ENCODE peak calls at places on chromosomes 3 and 15, in five cellular contexts. W is HepG2, R is K562, B is GM12878, E is HCT116. Q is an unnamed sample.
A peak's percentile ranks its signal among the peaks of the same experiment; 100 is the strongest.

GRCh38 chr15:68271854-68272471 is 5.6 kb upstream of the FEM1B start:
- DNase-seq in E (peak; percentile 80), B (no peak), W (peak; percentile 63), R (no peak), Q (no peak)

GRCh38 chr3:18739098-18739431 is 313.9 kb upstream of the SATB1 start:
- DNase-seq in B (no peak), E (no peak), R (no peak), W (no peak), Q (no peak)

GRCh38 chr15:36737430-36737891 is 158.0 kb downstream of the CDIN1 start:
- DNase-seq in R (no peak), E (no peak), B (no peak), W (no peak), Q (no peak)

GRCh38 chr3:13173186-13173585 is 100.0 kb upstream of the IQSEC1 start:
- DNase-seq in R (no peak), B (no peak), E (no peak), W (no peak), Q (no peak)

GRCh38 chr15:96321422-96322391 is 8.8 kb upstream of the NR2F2 start:
- DNase-seq in E (no peak), R (no peak), B (no peak), W (no peak), Q (no peak)

GRCh38 chr3:117873236-117873635 is 1161.4 kb downstream of the IGSF11 start:
- DNase-seq in B (no peak), W (no peak), R (no peak), E (no peak), Q (no peak)

GRCh38 chr3:58469096-58469495 is 22.8 kb upstream of the KCTD6 start:
- DNase-seq in R (no peak), B (no peak), W (no peak), E (no peak), Q (no peak)

GRCh38 chr3:48770187-48770502 is 53.1 kb upstream of the IP6K2 start:
- DNase-seq in B (no peak), E (no peak), R (no peak), W (no peak), Q (peak; percentile 36)

GRCh38 chr3:149004622-149005021 is 13.3 kb downstream of the GYG1 start:
- DNase-seq in B (no peak), E (no peak), R (no peak), W (no peak), Q (no peak)

GRCh38 chr3:31064021-31064420 is 169.6 kb upstream of the GADL1 start:
- DNase-seq in B (no peak), W (no peak), E (no peak), R (no peak), Q (no peak)

GRCh38 chr3:100697723-100698285 is 11.5 kb upstream of the TFG start:
- DNase-seq in W (no peak), B (no peak), R (no peak), E (no peak), Q (no peak)

GRCh38 chr3:157086053-157086761 is 73.7 kb downstream of the CCNL1 start:
- DNase-seq in E (no peak), R (no peak), B (no peak), W (no peak), Q (no peak)
- H3K4me1 ChIP-seq in E (peaks cover 22% of the 10 kb centered on the region), R (peaks cover 30% of the 10 kb centered on the region), B (peaks cover 40% of the 10 kb centered on the region), W (peaks cover 44% of the 10 kb centered on the region), Q (peaks cover 7% of the 10 kb centered on the region)

GRCh38 chr3:181561130-181561529 is 150.6 kb upstream of the SOX2 start:
- DNase-seq in W (no peak), E (no peak), B (no peak), R (no peak), Q (no peak)

GRCh38 chr3:181554233-181554765 is 157.4 kb upstream of the SOX2 start:
- DNase-seq in B (no peak), R (no peak), W (no peak), E (no peak), Q (no peak)

GRCh38 chr3:181558870-181559269 is 152.9 kb upstream of the SOX2 start:
- DNase-seq in R (no peak), B (no peak), E (no peak), W (no peak), Q (no peak)

GRCh38 chr3:181561605-181562031 is 150.1 kb upstream of the SOX2 start:
- DNase-seq in R (no peak), W (no peak), E (no peak), B (no peak), Q (no peak)

DNA sequence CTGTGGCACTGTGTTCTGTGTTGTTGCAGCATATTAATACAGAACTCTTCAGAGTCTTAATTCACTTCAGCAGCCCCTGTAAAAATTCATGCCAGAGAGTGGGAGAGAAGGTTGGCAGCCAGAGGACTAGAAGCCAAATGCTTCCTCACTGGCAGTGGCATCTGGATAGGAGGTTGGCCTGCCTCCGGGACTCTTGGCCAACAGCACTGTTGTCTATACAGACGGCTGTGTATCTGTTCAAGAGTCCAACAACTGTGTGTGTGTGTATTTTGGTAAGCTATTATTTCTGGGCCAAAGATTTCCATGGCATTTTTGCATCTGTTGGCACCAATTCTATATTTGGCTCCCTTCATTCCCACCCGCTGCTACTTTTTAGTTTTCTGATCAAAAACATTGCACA is 156.0 kb upstream of the SOX2 start:
- DNase-seq in B (no peak), R (no peak), W (no peak), E (no peak), Q (no peak)
- TF ChIP-seq ZNF274 in B (no peak), R (no peak), W (no peak), E (no peak), Q (no peak)

GRCh38 chr3:65583203-65583602 is 455.5 kb downstream of the MAGI1 start:
- DNase-seq in B (no peak), R (no peak), W (no peak), E (no peak), Q (no peak)
- H3K4me1 ChIP-seq in B (no peaks in the 10 kb centered on the region), R (peaks cover 10% of the 10 kb centered on the region), W (peaks cover 27% of the 10 kb centered on the region), E (no peaks in the 10 kb centered on the region), Q (no peaks in the 10 kb centered on the region)

GRCh38 chr3:127454968-127455367 is 135.6 kb downstream of the TPRA1 start:
- DNase-seq in W (no peak), E (no peak), R (no peak), B (no peak), Q (no peak)

GRCh38 chr3:127457094-127457475 is 133.4 kb downstream of the TPRA1 start:
- DNase-seq in E (no peak), R (no peak), B (no peak), W (no peak), Q (no peak)

GRCh38 chr3:127455541-127456450 is 134.7 kb downstream of the TPRA1 start:
- DNase-seq in B (no peak), R (peak; percentile 81), W (peak; percentile 41), E (peak; percentile 34), Q (peak; percentile 81)

GRCh38 chr3:127457746-127458145 is 132.8 kb downstream of the TPRA1 start:
- DNase-seq in R (no peak), W (no peak), B (no peak), E (no peak), Q (no peak)

DNA sequence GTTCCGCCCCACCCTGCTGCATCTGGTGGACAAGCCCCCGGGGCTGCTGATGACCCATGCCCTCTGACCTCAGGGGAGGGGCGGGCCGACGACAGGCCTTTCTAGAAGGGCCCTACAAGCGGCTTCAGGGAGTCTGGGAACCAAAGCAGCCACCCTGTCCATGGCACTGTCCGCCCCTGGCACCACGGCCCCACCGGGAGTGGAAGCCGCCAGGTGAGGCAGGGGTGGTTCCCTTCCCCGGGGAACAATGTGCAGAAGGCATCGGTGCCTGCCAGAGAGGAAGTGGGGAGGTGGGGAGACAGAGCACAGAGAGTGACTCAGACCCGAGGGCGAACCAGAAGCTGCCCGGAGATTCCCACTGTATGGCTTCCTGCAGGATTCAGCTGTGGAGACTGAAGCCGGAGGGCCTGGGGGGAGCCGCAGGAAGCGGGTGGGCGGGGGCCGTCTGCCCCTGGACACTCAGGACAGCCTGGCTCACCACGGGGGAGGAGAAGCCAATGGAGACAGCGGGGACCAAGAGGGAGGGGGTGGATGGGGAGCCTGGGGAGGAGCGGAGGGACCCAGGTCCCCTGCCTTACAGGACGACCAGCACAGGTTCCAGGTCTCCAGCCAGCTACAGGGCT is 134.0 kb downstream of the TPRA1 start:
- DNase-seq in E (no peak), W (no peak), B (no peak), R (no peak), Q (no peak)
- TF ChIP-seq ZNF274 in E (no peak), W (no peak), B (no peak), R (no peak), Q (no peak)

DNA sequence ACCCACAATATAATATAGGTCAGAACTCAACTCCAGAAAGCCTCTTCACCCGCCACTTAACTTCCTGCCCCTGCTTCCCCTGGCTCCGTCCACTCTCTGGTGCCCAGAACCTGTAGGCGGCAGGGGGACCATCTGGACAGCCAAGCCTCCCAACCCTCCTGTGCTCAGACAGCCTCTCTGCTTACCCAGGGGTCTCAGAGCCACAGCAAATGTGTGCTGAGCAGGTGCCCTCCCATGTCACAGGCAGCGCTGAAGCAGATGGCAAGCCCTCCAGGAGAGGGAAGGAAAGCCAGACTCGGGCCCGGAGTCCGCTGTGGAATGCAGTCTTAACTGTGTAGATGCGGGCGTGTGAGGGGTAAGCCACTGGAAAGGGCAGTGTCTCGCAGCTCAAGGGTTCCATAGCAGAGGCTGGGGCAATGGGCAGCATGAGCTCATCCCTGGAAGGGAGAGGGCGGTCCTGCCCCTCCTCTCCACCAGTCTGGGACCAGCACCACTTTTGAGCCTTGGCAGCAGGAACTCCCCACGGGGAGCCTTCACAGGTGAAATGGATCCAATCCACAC is 45.6 kb downstream of the UMPS start:
- DNase-seq in W (no peak), R (no peak), E (no peak), B (no peak), Q (no peak)
- H3K4me1 ChIP-seq in W (peaks cover 6% of the 10 kb centered on the region), R (peaks cover 5% of the 10 kb centered on the region), E (peaks cover 10% of the 10 kb centered on the region), B (peaks cover 20% of the 10 kb centered on the region), Q (peaks cover 26% of the 10 kb centered on the region)

DNA sequence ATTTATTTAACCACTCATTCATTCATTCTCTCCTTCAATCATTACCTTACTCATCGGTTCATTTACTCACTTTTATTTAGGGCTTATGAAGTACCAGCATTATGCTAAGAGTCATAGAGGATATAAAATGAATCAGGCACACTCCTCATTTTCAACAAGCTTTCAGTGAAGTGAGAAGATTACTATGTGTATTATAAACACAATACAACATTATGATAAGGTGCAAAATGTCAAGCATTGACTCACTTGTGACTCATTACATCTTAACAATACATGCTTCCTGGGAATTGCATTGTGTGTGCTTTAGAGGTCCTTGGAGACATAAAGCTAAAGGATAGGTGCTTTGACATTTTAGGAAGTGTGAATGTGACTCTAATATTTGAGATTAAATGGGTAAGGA is 60.4 kb downstream of the PLAAT1 start:
- DNase-seq in E (peak; percentile 16), W (no peak), B (no peak), R (no peak), Q (no peak)
- TF ChIP-seq ZNF274 in E (no peak), W (no peak), B (no peak), R (no peak), Q (no peak)

GRCh38 chr3:105828703-105829102 is 40.1 kb downstream of the CBLB start:
- DNase-seq in E (no peak), B (no peak), W (no peak), R (no peak), Q (no peak)
- H3K4me1 ChIP-seq in E (peaks cover 20% of the 10 kb centered on the region), B (peaks cover 40% of the 10 kb centered on the region), W (peaks cover 12% of the 10 kb centered on the region), R (no peaks in the 10 kb centered on the region), Q (no peaks in the 10 kb centered on the region)

GRCh38 chr3:27723803-27724458 is 1.8 kb upstream of the EOMES start:
- DNase-seq in E (no peak), B (no peak), R (no peak), W (no peak), Q (no peak)
- TF ChIP-seq ZNF274 in E (no peak), B (no peak), R (no peak), W (no peak), Q (no peak)

DNA sequence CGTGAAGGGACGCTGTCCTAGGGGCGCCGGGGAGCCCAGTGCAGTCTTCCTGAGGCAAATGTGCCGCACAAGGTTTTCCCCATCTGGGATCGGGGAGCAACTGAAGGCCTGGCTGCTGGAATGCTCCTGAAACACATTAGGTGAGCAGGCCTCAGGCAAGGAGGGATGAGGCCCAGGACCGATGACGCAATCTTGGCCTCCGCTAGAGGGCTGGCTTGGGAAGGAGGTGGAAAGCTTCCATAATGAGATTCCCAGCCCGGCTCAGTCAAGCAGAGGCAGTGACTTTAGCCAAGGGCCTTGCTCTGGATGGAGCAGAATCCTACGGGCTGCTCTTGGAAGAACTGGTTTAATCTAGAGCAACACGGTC is 50.8 kb downstream of the CPN2 start:
- DNase-seq in B (no peak), E (no peak), W (peak; percentile 53), R (no peak), Q (peak; percentile 75)
- H3K4me1 ChIP-seq in B (peaks cover 4% of the 10 kb centered on the region), E (peaks cover 39% of the 10 kb centered on the region), W (peaks cover 23% of the 10 kb centered on the region), R (peaks cover 3% of the 10 kb centered on the region), Q (peaks cover 12% of the 10 kb centered on the region)

Q was measured in NT2/D1.